ENCODE peak calls at places on chromosomes 7 and 10, in eight cellular contexts. I is CD4-positive, CD25-positive, alpha-beta regulatory T cell; X is suprapubic skin; Y is GM12864; J is kidney; G is colonic mucosa; Q is fibroblast of the aortic adventitia; U is cardiac muscle cell. K is an unnamed sample.

GRCh38 chr7:91940171-91940570 is 491 bp upstream of the AKAP9 start:
- DNase-seq in Q (peak; percentile 17), X (no peak), U (peak; percentile 34), I (peak; percentile 52), G (peak; percentile 33), J (no peak), Y (no peak), K (peak; percentile 27)

GRCh38 chr7:18408461-18408860 is 87.1 kb upstream of the HDAC9 start:
- DNase-seq in G (no peak), X (no peak), Y (no peak), Q (peak; percentile 94), J (no peak), I (no peak), U (peak; percentile 33), K (no peak)

GRCh38 chr7:151838072-151838471 is 38.8 kb downstream of the PRKAG2 start:
- DNase-seq in X (no peak), J (peak; percentile 79), I (no peak), G (no peak), U (no peak), Y (no peak), Q (no peak), K (no peak)

GRCh38 chr7:112195717-112196116 is 10.5 kb downstream of the DOCK4 start:
- DNase-seq in J (no peak), I (no peak), X (no peak), Q (no peak), U (peak; percentile 13), G (no peak), Y (no peak), K (no peak)

GRCh38 chr10:95485445-95485844 is 75.7 kb downstream of the SORBS1 start:
- DNase-seq in G (no peak), U (peak; percentile 6), J (no peak), I (no peak), X (no peak), Q (no peak), Y (no peak), K (no peak)

GRCh38 chr10:133307776-133308430 is 769 bp downstream of the TUBGCP2 start:
- DNase-seq in J (peak; percentile 88), Y (peak; percentile 68), U (peak; percentile 62), G (peak; percentile 93), I (peak; percentile 90), X (peak; percentile 90), Q (peak; percentile 52), K (peak; percentile 74)

GRCh38 chr10:119253433-119254174 is 46.2 kb downstream of the GRK5 start:
- DNase-seq in J (peak; percentile 91), I (no peak), G (peak; percentile 40), Q (peak; percentile 97), U (peak; percentile 95), X (peak; percentile 77), Y (no peak), K (no peak)

GRCh38 chr10:27368706-27369105 is 128.1 kb upstream of the ACBD5 start:
- DNase-seq in G (no peak), X (no peak), Q (no peak), U (no peak), J (no peak), I (no peak), Y (no peak), K (no peak)

GRCh38 chr10:69043931-69044531 is 43.9 kb upstream of the SRGN start:
- DNase-seq in X (no peak), Q (no peak), J (no peak), Y (no peak), G (no peak), I (peak; percentile 82), U (no peak), K (no peak)

GRCh38 chr10:93071674-93072224 is 1.9 kb upstream of the CYP26A1 start:
- DNase-seq in U (no peak), J (peak; percentile 72), Y (no peak), G (no peak), I (no peak), X (no peak), Q (no peak), K (no peak)

GRCh38 chr10:93071177-93071472 is 2.6 kb upstream of the CYP26A1 start:
- DNase-seq in J (peak; percentile 42), Y (no peak), I (no peak), G (no peak), X (no peak), U (no peak), Q (no peak), K (no peak)

GRCh38 chr10:93073539-93074136 is at the start of gene CYP26A1:
- DNase-seq in I (no peak), X (no peak), U (no peak), Q (no peak), G (no peak), Y (no peak), J (no peak), K (peak; percentile 7)

GRCh38 chr10:93072713-93073538 is 767 bp upstream of the CYP26A1 start:
- DNase-seq in X (no peak), J (no peak), Y (no peak), Q (no peak), I (no peak), G (no peak), U (no peak), K (no peak)

DNA sequence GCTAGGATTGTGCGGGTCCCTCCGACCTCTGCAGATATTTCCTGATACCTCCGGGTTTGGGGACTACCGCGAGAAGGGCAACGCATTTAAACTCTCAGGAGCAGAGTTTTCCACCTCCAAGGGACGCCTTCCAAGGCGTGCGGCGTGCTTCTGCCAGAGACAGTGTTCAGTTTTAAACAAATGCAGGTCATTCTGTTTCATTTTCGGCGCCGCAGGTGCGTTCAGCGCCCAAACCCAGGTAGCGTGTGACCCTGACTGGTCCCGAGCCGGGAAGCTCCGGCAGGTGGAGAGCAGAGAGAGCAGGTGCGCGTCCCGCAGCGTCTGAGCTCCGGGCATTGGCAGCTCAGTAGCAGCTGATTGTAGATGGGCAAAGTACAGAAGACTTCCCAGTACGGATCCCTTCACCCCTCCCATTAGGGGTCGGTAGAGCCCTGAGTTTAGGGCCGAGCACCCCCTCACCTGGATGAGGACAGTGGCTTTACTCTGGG is 1.4 kb upstream of the CYP26A1 start:
- DNase-seq in I (no peak), Q (no peak), Y (no peak), J (no peak), X (no peak), U (no peak), G (no peak), K (no peak)
- H3K4me3 ChIP-seq in I (no peak overlapping the region), Q (peak overlapping the region; percentile 22), Y (no peak overlapping the region), J (peak overlapping the region; percentile 57), X (peak overlapping the region; percentile 40), U (peak overlapping the region; percentile 54), G (peak overlapping the region; percentile 34), K (no peak overlapping the region)

DNA sequence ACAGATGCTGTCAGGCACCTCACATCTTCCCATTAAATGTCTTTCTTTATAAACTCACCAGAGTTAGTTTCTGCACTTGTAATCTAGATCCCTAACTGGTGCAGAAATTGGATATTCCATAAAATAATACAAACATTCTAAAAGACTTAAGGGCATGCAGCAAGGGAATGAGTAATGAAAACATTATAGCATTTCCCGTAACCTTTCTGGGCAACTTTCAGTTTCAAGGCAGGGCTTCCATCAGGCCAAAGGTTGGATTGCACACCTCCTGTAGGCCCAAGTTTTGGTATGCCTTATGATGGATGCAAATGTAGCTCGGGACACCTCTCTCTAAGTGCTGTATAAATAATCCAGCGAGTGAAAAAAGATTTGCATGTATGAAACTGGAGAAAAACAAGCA is 129.9 kb upstream of the LYZL2 start:
- DNase-seq in G (no peak), J (no peak), Y (no peak), Q (peak; percentile 45), X (no peak), I (no peak), U (no peak), K (no peak)
- H3K4me3 ChIP-seq in G (no peak overlapping the region), J (no peak overlapping the region), Y (no peak overlapping the region), Q (no peak overlapping the region), X (no peak overlapping the region), I (no peak overlapping the region), U (no peak overlapping the region), K (no peak overlapping the region)

DNA sequence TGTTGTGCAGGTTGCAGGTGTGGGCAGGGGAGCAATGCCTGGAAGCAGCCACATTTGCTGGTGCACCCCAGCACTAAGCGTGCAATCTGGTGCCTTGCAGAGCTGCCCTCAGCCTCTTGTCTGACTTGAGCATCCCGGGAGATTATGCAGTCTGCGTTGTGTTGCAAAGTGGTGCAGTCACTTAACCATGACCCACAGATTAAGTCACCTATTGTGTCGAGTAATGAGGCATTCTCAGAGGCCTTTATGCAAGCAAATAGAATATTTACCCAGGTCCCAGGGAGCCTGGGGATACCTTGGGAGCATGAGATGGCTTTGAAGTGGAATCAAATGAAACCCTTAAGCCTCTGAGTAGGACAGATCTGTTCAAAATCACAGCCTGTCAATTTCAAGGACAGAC is 529.0 kb downstream of the TYW1 start:
- DNase-seq in J (no peak), X (no peak), U (no peak), I (no peak), Y (no peak), G (no peak), Q (no peak), K (no peak)
- H3K4me3 ChIP-seq in J (no peak overlapping the region), X (no peak overlapping the region), U (no peak overlapping the region), I (no peak overlapping the region), Y (no peak overlapping the region), G (no peak overlapping the region), Q (no peak overlapping the region), K (no peak overlapping the region)

GRCh38 chr7:98110249-98111022 is 3.8 kb downstream of the LMTK2 start:
- DNase-seq in Y (no peak), Q (peak; percentile 37), U (peak; percentile 79), X (no peak), G (peak; percentile 67), J (no peak), I (no peak), K (no peak)
- H3K4me3 ChIP-seq in Y (no peak overlapping the region), Q (no peak overlapping the region), U (peak overlapping the region; percentile 11), X (no peak overlapping the region), G (no peak overlapping the region), J (peak overlapping the region; percentile 18), I (no peak overlapping the region), K (no peak overlapping the region)

GRCh38 chr7:70602135-70602534 is 529.8 kb upstream of the GALNT17 start:
- DNase-seq in I (no peak), X (no peak), Y (no peak), G (no peak), J (no peak), U (no peak), Q (no peak), K (no peak)

GRCh38 chr7:70598976-70599375 is 533.0 kb upstream of the GALNT17 start:
- DNase-seq in G (peak; percentile 92), J (no peak), X (no peak), Q (peak; percentile 28), Y (no peak), U (peak; percentile 27), I (no peak), K (no peak)

GRCh38 chr7:70600993-70601392 is 531.0 kb upstream of the GALNT17 start:
- DNase-seq in G (no peak), X (no peak), Q (no peak), J (no peak), Y (no peak), U (no peak), I (no peak), K (no peak)

GRCh38 chr7:70597071-70597470 is 534.9 kb upstream of the GALNT17 start:
- DNase-seq in X (no peak), U (no peak), Y (no peak), G (no peak), Q (no peak), J (no peak), I (no peak), K (no peak)

GRCh38 chr7:70599446-70600190 is 532.3 kb upstream of the GALNT17 start:
- DNase-seq in Q (no peak), Y (no peak), J (no peak), I (no peak), X (no peak), G (peak; percentile 68), U (no peak), K (no peak)
- H3K4me3 ChIP-seq in Q (no peak overlapping the region), Y (no peak overlapping the region), J (no peak overlapping the region), I (no peak overlapping the region), X (no peak overlapping the region), G (no peak overlapping the region), U (no peak overlapping the region), K (no peak overlapping the region)

GRCh38 chr7:139362981-139363380 is 3.3 kb downstream of the LUC7L2 start:
- DNase-seq in U (no peak), Q (no peak), I (no peak), J (no peak), G (no peak), Y (no peak), X (no peak), K (no peak)
- H3K4me3 ChIP-seq in U (no peak overlapping the region), Q (no peak overlapping the region), I (peak overlapping the region; percentile 27), J (no peak overlapping the region), G (no peak overlapping the region), Y (no peak overlapping the region), X (no peak overlapping the region), K (no peak overlapping the region)